ENCODE peak calls at places on chromosomes 13 and 19, in five cellular contexts. A, V, K, D and H are unnamed samples.

GRCh38 chr13:111584101-111584500 is 263.7 kb downstream of the TEX29 start:
- DNase-seq in A (no peak), V (no peak), K (no peak), D (no peak), H (no peak)

GRCh38 chr19:1847684-1848398 is 442 bp downstream of the REXO1 start:
- DNase-seq in A (peak), V (peak), K (no peak), D (peak), H (no peak)

GRCh38 chr13:110953833-110954532 is 39.1 kb upstream of the ANKRD10 start:
- DNase-seq in A (no peak), V (no peak), K (no peak), D (no peak), H (no peak)

GRCh38 chr19:46602392-46603194 is 1.5 kb downstream of the CALM3 start:
- DNase-seq in A (no peak), V (peak), K (no peak), D (no peak), H (peak)

GRCh38 chr13:110302154-110302553 is 4.8 kb downstream of the COL4A1 start:
- DNase-seq in A (no peak), V (no peak), K (no peak), D (no peak), H (no peak)

GRCh38 chr19:8208119-8208709 is 956 bp upstream of the CERS4 start:
- DNase-seq in A (no peak), V (no peak), K (no peak), D (no peak), H (no peak)

GRCh38 chr19:2148482-2149135 is 2.8 kb downstream of the AP3D1 start:
- DNase-seq in A (no peak), V (no peak), K (no peak), D (no peak), H (no peak)

GRCh38 chr19:41709951-41710645 is 1.7 kb downstream of the CEACAM5 start:
- DNase-seq in A (no peak), V (no peak), K (no peak), D (no peak), H (no peak)

GRCh38 chr19:4604912-4605311 is 34.4 kb upstream of the TNFAIP8L1 start:
- DNase-seq in A (no peak), V (no peak), K (no peak), D (no peak), H (no peak)

GRCh38 chr19:35509018-35509652 is 4.3 kb downstream of the DMKN start:
- DNase-seq in A (no peak), V (no peak), K (no peak), D (peak), H (no peak)

GRCh38 chr13:110629735-110630134 is 14.4 kb downstream of the NAXD start:
- DNase-seq in A (no peak), V (no peak), K (no peak), D (no peak), H (peak)

GRCh38 chr13:36108342-36108741 is 22.8 kb downstream of the DCLK1 start:
- DNase-seq in A (no peak), V (no peak), K (no peak), D (no peak), H (no peak)

GRCh38 chr19:34577531-34578101 is 96.1 kb downstream of the WTIP start:
- DNase-seq in A (no peak), V (no peak), K (no peak), D (no peak), H (no peak)

GRCh38 chr13:106597190-106597589 is 29.3 kb upstream of the ARGLU1 start:
- DNase-seq in A (no peak), V (no peak), K (peak), D (no peak), H (no peak)

GRCh38 chr19:1295169-1296012 is 9.7 kb downstream of the EFNA2 start:
- DNase-seq in A (no peak), V (peak), K (no peak), D (no peak), H (peak)

GRCh38 chr13:43354147-43354945 is 331.0 kb downstream of the DNAJC15 start:
- DNase-seq in A (no peak), V (no peak), K (no peak), D (no peak), H (no peak)

GRCh38 chr13:113184568-113185440 is 23.7 kb downstream of the PCID2 start:
- DNase-seq in A (no peak), V (peak), K (no peak), D (no peak), H (no peak)

GRCh38 chr13:28611654-28612131 is 47.2 kb upstream of the POMP start:
- DNase-seq in A (no peak), V (no peak), K (no peak), D (no peak), H (no peak)